ENCODE peak calls at places on chromosomes 5 and 9, in four cellular contexts. C is epithelial cell of proximal tubule, M is NCI-H2171 treated with DMSO at 0.1 percent for 48 hours, S is anterior cingulate cortex. D is an unnamed sample.

GRCh38 chr5:1847056-1847455 is 35.7 kb downstream of the IRX4 start:
- DNase-seq in M (no peak), S (no peak), C (no peak), D (no peak)

GRCh38 chr5:54148062-54148461 is 162.3 kb downstream of the ARL15 start:
- DNase-seq in C (no peak), S (no peak), M (peak), D (no peak)

GRCh38 chr9:34572092-34572491 is 17.4 kb downstream of the CNTFR start:
- DNase-seq in C (no peak), M (no peak), S (no peak), D (no peak)

GRCh38 chr5:124736111-124736813 is 10.2 kb downstream of the ZNF608 start:
- DNase-seq in S (no peak), C (no peak), M (no peak), D (no peak)

GRCh38 chr5:139474815-139475791 is 4.3 kb downstream of the SMIM33 start:
- DNase-seq in S (no peak), M (peak), C (no peak), D (no peak)

GRCh38 chr5:132475531-132475930 is 15.0 kb downstream of the IRF1 start:
- DNase-seq in C (no peak), M (no peak), S (no peak), D (no peak)

GRCh38 chr5:136810198-136810823 is 445.0 kb upstream of the TRPC7 start:
- DNase-seq in M (no peak), C (no peak), S (no peak), D (no peak)

GRCh38 chr9:138103111-138103823 is 225.7 kb downstream of the CACNA1B start:
- DNase-seq in C (no peak), S (no peak), M (no peak), D (no peak)

D was measured in caudate nucleus.